ENCODE peak calls at places on chromosomes 1 and 21, in seven cellular contexts. O is COLO829, H is A172, N is omental fat pad, I is HS-27A, P is SK-N-DZ, R is heart left ventricle. Q is an unnamed sample.
A peak's percentile ranks its signal among the peaks of the same experiment; 100 is the strongest.

GRCh38 chr21:22881131-22881530 is 1882.9 kb downstream of the NCAM2 start:
- DNase-seq in O (no peak), H (no peak), N (no peak), I (no peak), P (no peak), R (no peak), Q (no peak)

GRCh38 chr1:177343445-177343844 is 172.7 kb downstream of the BRINP2 start:
- DNase-seq in O (no peak), H (no peak), N (no peak), I (no peak), P (no peak), R (no peak), Q (no peak)

GRCh38 chr1:116203936-116204335 is 92.7 kb downstream of the MAB21L3 start:
- DNase-seq in O (no peak), H (no peak), N (no peak), I (no peak), P (no peak), R (no peak), Q (no peak)

GRCh38 chr21:14243877-14244276 is 27.9 kb downstream of the RBM11 start:
- DNase-seq in O (peak; percentile 10), H (no peak), N (no peak), I (no peak), P (no peak), R (no peak), Q (no peak)

GRCh38 chr21:14737922-14738321 is 191.8 kb upstream of the SAMSN1 start:
- DNase-seq in O (peak; percentile 4), H (peak; percentile 41), N (no peak), I (peak; percentile 17), P (peak; percentile 45), R (no peak), Q (peak; percentile 74)

GRCh38 chr1:38242506-38242905 is 195.9 kb upstream of the POU3F1 start:
- DNase-seq in O (no peak), H (no peak), N (no peak), I (no peak), P (no peak), R (no peak), Q (no peak)

GRCh38 chr1:215466361-215466760 is 100.7 kb upstream of the KCTD3 start:
- DNase-seq in O (no peak), H (no peak), N (no peak), I (no peak), P (no peak), R (no peak), Q (no peak)

GRCh38 chr1:68173283-68174172 is 58.8 kb downstream of the WLS start:
- DNase-seq in O (no peak), H (no peak), N (no peak), I (no peak), P (no peak), R (no peak), Q (peak; percentile 55)

GRCh38 chr1:109625176-109625575 is 5.5 kb downstream of the AMPD2 start:
- DNase-seq in O (no peak), H (no peak), N (no peak), I (no peak), P (no peak), R (no peak), Q (no peak)

GRCh38 chr1:60573121-60573520 is 499.6 kb upstream of the C1orf87 start:
- DNase-seq in O (no peak), H (peak; percentile 8), N (no peak), I (no peak), P (no peak), R (no peak), Q (no peak)

GRCh38 chr1:33186936-33187335 is 5.1 kb upstream of the TRIM62 start:
- DNase-seq in O (no peak), H (no peak), N (no peak), I (no peak), P (no peak), R (no peak), Q (no peak)

GRCh38 chr21:15682182-15682895 is 47.4 kb upstream of the USP25 start:
- DNase-seq in O (no peak), H (peak; percentile 57), N (no peak), I (no peak), P (no peak), R (no peak), Q (no peak)

GRCh38 chr21:32196001-32196400 is 82.8 kb downstream of the MIS18A start:
- DNase-seq in O (no peak), H (no peak), N (no peak), I (no peak), P (no peak), R (no peak), Q (no peak)

GRCh38 chr1:16183157-16183556 is 27.3 kb upstream of the EPHA2 start:
- DNase-seq in O (no peak), H (no peak), N (no peak), I (no peak), P (no peak), R (no peak), Q (no peak)

GRCh38 chr1:206790502-206791250 is 18.4 kb upstream of the IL10 start:
- DNase-seq in O (no peak), H (no peak), N (no peak), I (no peak), P (no peak), R (no peak), Q (no peak)

GRCh38 chr1:61253059-61253735 is 170.8 kb downstream of the NFIA start:
- DNase-seq in O (no peak), H (no peak), N (no peak), I (no peak), P (no peak), R (peak; percentile 76), Q (no peak)

GRCh38 chr1:5403935-5404334 is 588.3 kb downstream of the NPHP4 start:
- DNase-seq in O (no peak), H (no peak), N (no peak), I (no peak), P (no peak), R (no peak), Q (no peak)

GRCh38 chr21:45129231-45129923 is 55.0 kb downstream of the ADARB1 start:
- DNase-seq in O (no peak), H (peak; percentile 75), N (no peak), I (peak; percentile 30), P (no peak), R (peak; percentile 58), Q (no peak)

GRCh38 chr1:6141601-6142000 is 38.5 kb downstream of the CHD5 start:
- DNase-seq in O (no peak), H (peak; percentile 4), N (no peak), I (no peak), P (no peak), R (no peak), Q (peak; percentile 53)

GRCh38 chr1:236471653-236472052 is 52.1 kb upstream of the LGALS8 start:
- DNase-seq in O (no peak), H (peak; percentile 23), N (no peak), I (no peak), P (no peak), R (no peak), Q (no peak)

GRCh38 chr1:207867136-207868081 is 43.5 kb downstream of the CD34 start:
- DNase-seq in O (no peak), H (no peak), N (no peak), I (no peak), P (no peak), R (peak; percentile 50), Q (peak; percentile 64)

GRCh38 chr1:229221106-229222019 is 49.5 kb upstream of the RAB4A start:
- DNase-seq in O (no peak), H (peak; percentile 40), N (no peak), I (no peak), P (no peak), R (no peak), Q (no peak)